ENCODE peak calls at places on chromosomes 3 and 15, in six cellular contexts. One of them, this sample, is unnamed.

GRCh38 chr15:83559310-83559966 is 94.5 kb upstream of the ADAMTSL3 start:
- DNase-seq in thoracic aorta: no peak
- DNase-seq in neural progenitor cell: peak
- DNase-seq in stomach: peak
- DNase-seq in RWPE1: peak
- DNase-seq in heart left ventricle: peak
- DNase-seq in this sample: no peak

GRCh38 chr3:15645740-15646490 is 44.4 kb downstream of the BTD start:
- DNase-seq in thoracic aorta: peak
- DNase-seq in neural progenitor cell: no peak
- DNase-seq in stomach: no peak
- DNase-seq in RWPE1: peak
- DNase-seq in heart left ventricle: no peak
- DNase-seq in this sample: peak

GRCh38 chr3:175208316-175208715 is 349.2 kb downstream of the NAALADL2 start:
- DNase-seq in thoracic aorta: no peak
- DNase-seq in neural progenitor cell: peak
- DNase-seq in stomach: no peak
- DNase-seq in RWPE1: no peak
- DNase-seq in heart left ventricle: no peak
- DNase-seq in this sample: no peak

GRCh38 chr3:102471491-102471890 is 36.7 kb downstream of the ZPLD1 start:
- DNase-seq in thoracic aorta: no peak
- DNase-seq in neural progenitor cell: no peak
- DNase-seq in stomach: no peak
- DNase-seq in RWPE1: no peak
- DNase-seq in heart left ventricle: no peak
- DNase-seq in this sample: no peak

GRCh38 chr3:176872771-176873209 is 324.5 kb downstream of the TBL1XR1 start:
- DNase-seq in thoracic aorta: no peak
- DNase-seq in neural progenitor cell: peak
- DNase-seq in stomach: peak
- DNase-seq in RWPE1: peak
- DNase-seq in heart left ventricle: no peak
- DNase-seq in this sample: no peak

GRCh38 chr3:72797773-72798543 is 50.3 kb downstream of the SHQ1 start:
- DNase-seq in thoracic aorta: no peak
- DNase-seq in neural progenitor cell: peak
- DNase-seq in stomach: peak
- DNase-seq in RWPE1: no peak
- DNase-seq in heart left ventricle: peak
- DNase-seq in this sample: peak

GRCh38 chr3:108493862-108494261 is 16.5 kb downstream of the MYH15 start:
- DNase-seq in thoracic aorta: no peak
- DNase-seq in neural progenitor cell: peak
- DNase-seq in stomach: no peak
- DNase-seq in RWPE1: peak
- DNase-seq in heart left ventricle: no peak
- DNase-seq in this sample: no peak

GRCh38 chr15:98873441-98874218 is 134.0 kb downstream of the PGPEP1L start:
- DNase-seq in thoracic aorta: no peak
- DNase-seq in neural progenitor cell: peak
- DNase-seq in stomach: no peak
- DNase-seq in RWPE1: peak
- DNase-seq in heart left ventricle: no peak
- DNase-seq in this sample: no peak

GRCh38 chr3:126360714-126361060 is 3.5 kb upstream of the KLF15 start:
- DNase-seq in thoracic aorta: no peak
- DNase-seq in neural progenitor cell: no peak
- DNase-seq in stomach: no peak
- DNase-seq in RWPE1: no peak
- DNase-seq in heart left ventricle: no peak
- DNase-seq in this sample: no peak

GRCh38 chr3:150936693-150937092 is 31.5 kb upstream of the MINDY4B start:
- DNase-seq in thoracic aorta: no peak
- DNase-seq in neural progenitor cell: no peak
- DNase-seq in stomach: no peak
- DNase-seq in RWPE1: no peak
- DNase-seq in heart left ventricle: no peak
- DNase-seq in this sample: no peak

GRCh38 chr3:110343376-110343775 is 728.2 kb upstream of the NECTIN3 start:
- DNase-seq in thoracic aorta: no peak
- DNase-seq in neural progenitor cell: peak
- DNase-seq in stomach: no peak
- DNase-seq in RWPE1: peak
- DNase-seq in heart left ventricle: no peak
- DNase-seq in this sample: no peak

GRCh38 chr3:129001817-129002572 is 891 bp downstream of the EFCC1 start:
- DNase-seq in thoracic aorta: no peak
- DNase-seq in neural progenitor cell: peak
- DNase-seq in stomach: no peak
- DNase-seq in RWPE1: no peak
- DNase-seq in heart left ventricle: no peak
- DNase-seq in this sample: no peak

GRCh38 chr3:161854232-161854771 is 357.7 kb downstream of the OTOL1 start:
- DNase-seq in thoracic aorta: no peak
- DNase-seq in neural progenitor cell: peak
- DNase-seq in stomach: peak
- DNase-seq in RWPE1: peak
- DNase-seq in heart left ventricle: no peak
- DNase-seq in this sample: no peak

GRCh38 chr3:15553749-15554148 is 32.2 kb upstream of the COLQ start:
- DNase-seq in thoracic aorta: no peak
- DNase-seq in neural progenitor cell: no peak
- DNase-seq in stomach: no peak
- DNase-seq in RWPE1: no peak
- DNase-seq in heart left ventricle: no peak
- DNase-seq in this sample: no peak

GRCh38 chr3:64244011-64244942 is 19.0 kb upstream of the PRICKLE2 start:
- DNase-seq in thoracic aorta: no peak
- DNase-seq in neural progenitor cell: no peak
- DNase-seq in stomach: no peak
- DNase-seq in RWPE1: peak
- DNase-seq in heart left ventricle: no peak
- DNase-seq in this sample: no peak

GRCh38 chr3:68876112-68876713 is 56.1 kb downstream of the TAFA4 start:
- DNase-seq in thoracic aorta: no peak
- DNase-seq in neural progenitor cell: peak
- DNase-seq in stomach: no peak
- DNase-seq in RWPE1: peak
- DNase-seq in heart left ventricle: no peak
- DNase-seq in this sample: no peak

GRCh38 chr15:35717721-35718120 is 171.8 kb upstream of the DPH6 start:
- DNase-seq in thoracic aorta: no peak
- DNase-seq in neural progenitor cell: no peak
- DNase-seq in stomach: no peak
- DNase-seq in RWPE1: no peak
- DNase-seq in heart left ventricle: no peak
- DNase-seq in this sample: no peak

GRCh38 chr15:100614336-100614735 is 11.9 kb downstream of the ASB7 start:
- DNase-seq in thoracic aorta: no peak
- DNase-seq in neural progenitor cell: no peak
- DNase-seq in stomach: no peak
- DNase-seq in RWPE1: no peak
- DNase-seq in heart left ventricle: no peak
- DNase-seq in this sample: no peak

GRCh38 chr3:13079051-13079450 is 5.8 kb upstream of the IQSEC1 start:
- DNase-seq in thoracic aorta: no peak
- DNase-seq in neural progenitor cell: no peak
- DNase-seq in stomach: no peak
- DNase-seq in RWPE1: no peak
- DNase-seq in heart left ventricle: no peak
- DNase-seq in this sample: no peak

GRCh38 chr3:13655074-13655913 is 106.4 kb downstream of the FBLN2 start:
- DNase-seq in thoracic aorta: no peak
- DNase-seq in neural progenitor cell: peak
- DNase-seq in stomach: peak
- DNase-seq in RWPE1: peak
- DNase-seq in heart left ventricle: peak
- DNase-seq in this sample: no peak

GRCh38 chr15:66789029-66790025 is 87.3 kb downstream of the SMAD6 start:
- DNase-seq in thoracic aorta: no peak
- DNase-seq in neural progenitor cell: no peak
- DNase-seq in stomach: peak
- DNase-seq in RWPE1: no peak
- DNase-seq in heart left ventricle: no peak
- DNase-seq in this sample: peak

GRCh38 chr15:63374686-63375520 is 6.7 kb downstream of the CA12 start:
- DNase-seq in thoracic aorta: no peak
- DNase-seq in neural progenitor cell: no peak
- DNase-seq in stomach: peak
- DNase-seq in RWPE1: peak
- DNase-seq in heart left ventricle: no peak
- DNase-seq in this sample: peak

GRCh38 chr3:194364652-194365434 is 4.7 kb downstream of the LRRC15 start:
- DNase-seq in thoracic aorta: no peak
- DNase-seq in neural progenitor cell: no peak
- DNase-seq in stomach: no peak
- DNase-seq in RWPE1: no peak
- DNase-seq in heart left ventricle: peak
- DNase-seq in this sample: peak

GRCh38 chr15:93241696-93242585 is 152.9 kb upstream of the RGMA start:
- DNase-seq in thoracic aorta: no peak
- DNase-seq in neural progenitor cell: peak
- DNase-seq in stomach: no peak
- DNase-seq in RWPE1: no peak
- DNase-seq in heart left ventricle: no peak
- DNase-seq in this sample: no peak

GRCh38 chr3:22836131-22836530 is 367.0 kb upstream of the UBE2E2 start:
- DNase-seq in thoracic aorta: no peak
- DNase-seq in neural progenitor cell: no peak
- DNase-seq in stomach: no peak
- DNase-seq in RWPE1: no peak
- DNase-seq in heart left ventricle: no peak
- DNase-seq in this sample: no peak

GRCh38 chr3:146170591-146170990 is 9.6 kb upstream of the PLOD2 start:
- DNase-seq in thoracic aorta: no peak
- DNase-seq in neural progenitor cell: no peak
- DNase-seq in stomach: no peak
- DNase-seq in RWPE1: no peak
- DNase-seq in heart left ventricle: no peak
- DNase-seq in this sample: no peak

DNA sequence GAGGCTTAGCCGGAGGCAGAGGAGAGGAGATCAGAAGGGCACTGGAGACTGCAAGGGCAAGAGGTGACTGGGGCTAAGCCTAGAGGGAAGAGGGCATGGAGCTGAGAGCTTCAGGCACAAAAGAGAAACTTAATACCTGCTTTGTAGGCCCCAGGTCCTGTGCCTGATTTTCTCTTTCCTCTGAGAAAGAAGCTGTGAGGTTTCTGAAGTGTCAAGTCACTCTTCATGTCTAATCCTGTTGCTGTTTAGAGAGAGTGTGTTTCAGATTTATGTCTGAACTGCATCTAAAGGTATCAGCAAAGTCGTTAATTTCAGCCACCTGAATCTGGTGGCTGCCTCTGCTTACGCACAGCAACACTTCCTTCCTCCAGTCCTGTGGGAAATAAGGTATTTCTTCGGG is 106.9 kb upstream of the RNU6-1 start:
- DNase-seq in thoracic aorta: no peak
- DNase-seq in neural progenitor cell: no peak
- DNase-seq in stomach: no peak
- DNase-seq in RWPE1: no peak
- DNase-seq in heart left ventricle: no peak
- DNase-seq in this sample: no peak
- H3K27ac ChIP-seq in thoracic aorta: no peak
- H3K27ac ChIP-seq in neural progenitor cell: peak
- H3K27ac ChIP-seq in stomach: peak
- H3K27ac ChIP-seq in RWPE1: peak
- H3K27ac ChIP-seq in heart left ventricle: peak
- H3K27ac ChIP-seq in this sample: no peak

DNA sequence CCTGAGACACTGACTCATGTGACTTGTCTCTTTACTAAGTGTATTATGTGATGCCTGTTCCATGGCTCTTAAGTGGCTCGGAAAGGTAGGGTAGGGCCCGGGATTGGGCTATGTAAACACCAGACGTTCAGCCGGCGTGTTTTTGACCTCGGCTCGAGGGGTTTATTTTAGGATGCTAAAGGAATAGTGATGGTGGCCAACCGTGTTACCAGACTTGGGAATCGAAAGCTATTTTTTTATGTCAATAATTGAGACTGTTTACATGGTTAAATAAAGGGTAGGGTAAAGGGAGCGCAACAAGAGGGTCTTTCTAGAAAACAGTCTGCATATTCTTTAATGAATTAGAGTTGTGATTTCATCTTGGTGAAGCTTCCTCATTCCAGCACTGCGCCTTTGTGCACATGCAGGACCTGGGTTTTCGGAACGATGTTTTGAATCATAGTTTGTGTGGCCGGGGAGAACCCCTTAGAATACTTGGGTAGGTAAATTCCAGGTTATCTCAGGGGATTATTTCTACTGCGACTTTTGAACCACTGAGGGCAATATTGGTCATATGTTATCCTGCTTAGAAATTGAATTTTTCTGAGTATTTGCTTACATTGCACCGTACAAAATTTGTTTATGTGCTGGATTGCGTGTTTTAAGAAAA is 1.2 kb downstream of the PIK3CA start:
- DNase-seq in thoracic aorta: no peak
- DNase-seq in neural progenitor cell: peak
- DNase-seq in stomach: no peak
- DNase-seq in RWPE1: peak
- DNase-seq in heart left ventricle: no peak
- DNase-seq in this sample: no peak
- H3K27ac ChIP-seq in thoracic aorta: peak
- H3K27ac ChIP-seq in neural progenitor cell: no peak
- H3K27ac ChIP-seq in stomach: peak
- H3K27ac ChIP-seq in RWPE1: peak
- H3K27ac ChIP-seq in heart left ventricle: peak
- H3K27ac ChIP-seq in this sample: peak

GRCh38 chr15:89666147-89666857 is 11.0 kb upstream of the KIF7 start:
- DNase-seq in thoracic aorta: no peak
- DNase-seq in neural progenitor cell: no peak
- DNase-seq in stomach: no peak
- DNase-seq in RWPE1: no peak
- DNase-seq in heart left ventricle: no peak
- DNase-seq in this sample: no peak
- H3K27ac ChIP-seq in thoracic aorta: peak
- H3K27ac ChIP-seq in neural progenitor cell: no peak
- H3K27ac ChIP-seq in stomach: peak
- H3K27ac ChIP-seq in RWPE1: peak
- H3K27ac ChIP-seq in heart left ventricle: peak
- H3K27ac ChIP-seq in this sample: peak

DNA sequence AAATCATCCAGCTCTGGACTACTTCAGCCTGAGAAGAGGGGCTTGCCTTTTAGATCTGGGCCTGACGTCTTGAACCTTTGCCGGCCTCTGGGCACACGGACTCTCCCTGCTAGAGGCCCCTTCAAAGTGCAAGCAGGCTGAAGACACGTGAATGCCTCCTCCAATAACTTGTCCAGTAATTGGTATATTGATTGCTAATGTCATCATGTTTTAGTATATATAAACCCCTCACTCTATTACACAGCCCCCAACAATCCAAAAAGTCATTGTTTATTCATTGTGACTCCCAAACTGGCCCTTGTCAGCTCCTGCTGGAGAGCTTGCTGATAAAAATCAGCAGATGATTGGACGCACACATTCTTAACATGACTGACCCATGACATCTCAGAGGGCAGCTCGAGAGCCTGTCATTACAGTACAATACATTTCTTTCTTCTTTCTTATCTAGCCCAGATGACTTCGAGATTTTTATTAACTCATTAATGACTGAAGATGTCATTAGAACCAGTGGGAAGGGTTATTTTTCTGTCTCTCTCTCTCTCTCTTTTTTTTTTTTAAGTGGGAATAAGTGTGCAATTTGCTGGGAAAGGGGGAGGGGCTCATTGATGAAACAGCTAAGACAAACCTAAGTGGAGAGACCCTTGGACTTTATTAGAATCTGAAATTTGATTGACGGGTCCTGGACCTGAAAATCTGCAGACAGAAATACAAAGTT is 65.5 kb upstream of the NR2F2 start:
- DNase-seq in thoracic aorta: no peak
- DNase-seq in neural progenitor cell: no peak
- DNase-seq in stomach: no peak
- DNase-seq in RWPE1: peak
- DNase-seq in heart left ventricle: no peak
- DNase-seq in this sample: no peak
- H3K27ac ChIP-seq in thoracic aorta: no peak
- H3K27ac ChIP-seq in neural progenitor cell: no peak
- H3K27ac ChIP-seq in stomach: peak
- H3K27ac ChIP-seq in RWPE1: no peak
- H3K27ac ChIP-seq in heart left ventricle: no peak
- H3K27ac ChIP-seq in this sample: no peak

This sample was measured in psoas muscle.